ENCODE peak calls at places on chromosomes 16 and 17, in four cellular contexts. J is GM12891, P is K562, X is GM12878. Q is an unnamed sample.

GRCh38 chr16:64419832-64420231 is 702.0 kb downstream of the CDH11 start:
- DNase-seq in J (no peak), P (no peak), X (no peak), Q (no peak)

GRCh38 chr16:78122774-78123315 is 23.4 kb downstream of the WWOX start:
- DNase-seq in J (peak), P (peak), X (no peak), Q (no peak)

GRCh38 chr17:9074106-9074505 is 52.8 kb downstream of the NTN1 start:
- DNase-seq in J (no peak), P (no peak), X (no peak), Q (no peak)

GRCh38 chr17:82942166-82943130 is 102.6 kb upstream of the ZNF750 start:
- DNase-seq in J (no peak), P (no peak), X (no peak), Q (no peak)

GRCh38 chr17:81952792-81953228 is 5.8 kb upstream of the MYADML2 start:
- DNase-seq in J (no peak), P (no peak), X (no peak), Q (no peak)

GRCh38 chr17:1365445-1366039 is 34.5 kb downstream of the YWHAE start:
- DNase-seq in J (peak), P (peak), X (peak), Q (peak)

GRCh38 chr17:43416998-43417891 is 18.5 kb downstream of the ARL4D start:
- DNase-seq in J (no peak), P (no peak), X (no peak), Q (no peak)

GRCh38 chr17:79793924-79794304 is 3.0 kb downstream of the CBX8 start:
- DNase-seq in J (no peak), P (no peak), X (no peak), Q (no peak)

GRCh38 chr17:40519089-40519775 is 17.8 kb upstream of the TNS4 start:
- DNase-seq in J (no peak), P (no peak), X (no peak), Q (no peak)

GRCh38 chr17:75645501-75645888 is 12.3 kb downstream of the SMIM5 start:
- DNase-seq in J (no peak), P (no peak), X (no peak), Q (no peak)

GRCh38 chr16:66886346-66886745 is 6.0 kb downstream of the PDP2 start:
- DNase-seq in J (no peak), P (no peak), X (no peak), Q (no peak)

GRCh38 chr16:54284319-54284930 is 2.2 kb downstream of the IRX3 start:
- DNase-seq in J (no peak), P (no peak), X (no peak), Q (no peak)

GRCh38 chr16:21101631-21102420 is 48.8 kb downstream of the DNAH3 start:
- DNase-seq in J (no peak), P (peak), X (no peak), Q (no peak)

GRCh38 chr17:30093463-30094147 is 23.0 kb upstream of the NSRP1 start:
- DNase-seq in J (peak), P (peak), X (peak), Q (peak)

GRCh38 chr17:76188213-76189060 is 47.4 kb upstream of the FOXJ1 start:
- DNase-seq in J (no peak), P (no peak), X (no peak), Q (no peak)

GRCh38 chr16:15608398-15609285 is 34.3 kb downstream of the MARF1 start:
- DNase-seq in J (no peak), P (no peak), X (no peak), Q (no peak)

GRCh38 chr16:73434621-73435020 is 386.7 kb upstream of the ZFHX3 start:
- DNase-seq in J (no peak), P (no peak), X (no peak), Q (no peak)

GRCh38 chr16:30437511-30438046 is 7.7 kb upstream of the DCTPP1 start:
- DNase-seq in J (no peak), P (no peak), X (no peak), Q (no peak)

GRCh38 chr16:79006206-79006605 is 594.3 kb downstream of the MAF start:
- DNase-seq in J (no peak), P (no peak), X (no peak), Q (no peak)

GRCh38 chr17:19301973-19302372 is 60.5 kb downstream of the B9D1 start:
- DNase-seq in J (no peak), P (no peak), X (no peak), Q (no peak)

GRCh38 chr16:69417537-69418199 is 6.8 kb upstream of the CYB5B start:
- DNase-seq in J (no peak), P (no peak), X (no peak), Q (no peak)

GRCh38 chr17:76871668-76872067 is 3.5 kb downstream of the MGAT5B start:
- DNase-seq in J (no peak), P (no peak), X (no peak), Q (no peak)

GRCh38 chr16:84341533-84342295 is 26.6 kb upstream of the ATP2C2 start:
- DNase-seq in J (no peak), P (no peak), X (no peak), Q (no peak)
- TF ChIP-seq TAF1 in J (no peak), P (no peak), X (no peak), Q (no peak)

GRCh38 chr16:24150282-24150681 is 105.9 kb upstream of the CACNG3 start:
- DNase-seq in J (no peak), P (no peak), X (no peak), Q (no peak)

GRCh38 chr16:24146523-24146922 is 109.6 kb upstream of the CACNG3 start:
- DNase-seq in J (no peak), P (no peak), X (no peak), Q (no peak)

GRCh38 chr16:24149102-24149501 is 107.0 kb upstream of the CACNG3 start:
- DNase-seq in J (no peak), P (no peak), X (peak), Q (no peak)

GRCh38 chr16:24152826-24153225 is 103.3 kb upstream of the CACNG3 start:
- DNase-seq in J (no peak), P (no peak), X (no peak), Q (no peak)

DNA sequence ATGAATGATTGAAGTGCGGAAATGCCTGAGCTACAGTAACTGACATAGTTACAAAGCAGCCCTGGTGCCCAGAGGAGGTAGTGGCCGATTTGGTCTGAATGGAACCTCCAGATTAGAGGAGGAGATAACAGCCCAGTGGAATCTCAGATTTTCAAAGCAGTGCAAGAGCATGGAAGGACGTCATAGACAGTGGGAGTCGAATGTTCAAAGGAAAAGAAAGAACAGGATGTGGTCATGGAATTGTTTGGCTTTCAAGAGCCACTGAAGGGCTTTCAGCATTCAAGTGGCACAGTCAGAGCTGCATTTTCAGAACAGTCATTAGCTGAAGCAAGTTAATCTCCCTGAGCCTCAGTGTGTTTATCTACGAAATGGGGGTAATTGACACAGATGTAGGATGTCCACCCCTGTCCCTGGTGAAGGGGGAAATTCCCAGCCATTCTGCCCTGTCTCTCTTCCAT is 104.6 kb upstream of the CACNG3 start:
- DNase-seq in J (no peak), P (no peak), X (no peak), Q (no peak)
- TF ChIP-seq POLR2A in J (no peak), P (no peak), X (no peak), Q (no peak)

DNA sequence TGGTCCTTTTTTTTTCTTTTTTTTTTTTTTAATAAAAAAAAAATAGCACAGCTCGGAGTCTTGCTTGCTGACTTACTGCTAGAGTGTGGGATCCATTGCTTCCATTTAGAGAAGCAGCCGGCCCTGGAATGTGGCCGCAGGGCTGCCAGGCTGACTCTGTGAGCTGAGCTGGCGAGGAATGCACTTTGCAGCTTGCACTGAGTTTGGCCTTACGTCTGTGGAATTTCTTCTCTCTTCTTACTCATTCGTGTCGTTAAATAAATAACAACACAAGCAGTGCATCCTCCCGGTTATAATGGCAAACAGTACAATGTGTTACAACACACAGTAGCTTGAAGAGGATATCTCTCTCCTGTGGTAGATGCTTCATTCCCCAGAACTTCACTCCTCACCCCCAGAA is 69.2 kb downstream of the PRKCB start:
- DNase-seq in J (no peak), P (no peak), X (no peak), Q (no peak)
- TF ChIP-seq POLR2AphosphoS5 in J (no peak), P (no peak), X (no peak), Q (no peak)

GRCh38 chr17:36657763-36658490 is 56.5 kb downstream of the MRM1 start:
- DNase-seq in J (peak), P (peak), X (no peak), Q (peak)
- TF ChIP-seq TAF1 in J (no peak), P (no peak), X (no peak), Q (no peak)

GRCh38 chr16:50814541-50814940 is 72.7 kb downstream of the CYLD start:
- DNase-seq in J (no peak), P (no peak), X (no peak), Q (no peak)
- TF ChIP-seq POLR2A in J (no peak), P (no peak), X (no peak), Q (no peak)

GRCh38 chr17:78717431-78717980 is 64.6 kb downstream of the CYTH1 start:
- DNase-seq in J (no peak), P (no peak), X (no peak), Q (no peak)

GRCh38 chr17:78715876-78716275 is 66.2 kb downstream of the CYTH1 start:
- DNase-seq in J (no peak), P (no peak), X (no peak), Q (no peak)

GRCh38 chr17:78715000-78715771 is 66.9 kb downstream of the CYTH1 start:
- DNase-seq in J (no peak), P (no peak), X (no peak), Q (no peak)

GRCh38 chr17:78716292-78716691 is 65.8 kb downstream of the CYTH1 start:
- DNase-seq in J (no peak), P (no peak), X (no peak), Q (no peak)

DNA sequence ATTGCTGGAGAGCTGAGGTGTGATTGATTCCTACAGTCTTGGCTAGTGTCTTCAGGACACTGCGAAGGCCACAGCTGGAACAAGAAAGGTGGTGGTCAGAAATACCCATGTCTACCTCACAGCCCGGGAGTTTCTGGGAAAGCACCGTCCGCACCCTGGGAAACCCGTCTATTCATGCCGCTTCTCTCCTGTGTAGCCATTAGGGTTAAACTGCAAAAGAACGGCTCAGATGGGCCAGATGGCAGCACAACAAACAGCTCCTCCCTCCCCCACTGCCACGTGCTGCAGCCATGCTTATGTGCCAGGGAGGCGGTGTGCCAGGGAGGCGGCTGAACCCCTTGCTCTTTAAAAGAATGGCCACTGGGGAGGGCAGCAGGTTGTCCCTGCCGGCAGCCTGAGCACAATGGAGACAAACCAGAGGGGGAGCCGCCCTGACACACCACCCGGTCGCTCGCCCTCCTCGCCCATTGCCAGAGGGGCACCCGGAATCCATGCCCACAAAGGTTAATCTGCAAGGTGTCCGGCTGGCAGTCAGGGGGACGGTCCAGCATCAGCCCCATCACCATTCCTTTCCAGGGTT is 65.2 kb downstream of the CYTH1 start:
- DNase-seq in J (no peak), P (no peak), X (no peak), Q (no peak)
- TF ChIP-seq POLR2AphosphoS5 in J (no peak), P (no peak), X (peak), Q (peak)

Q was measured in GM12892.